ENCODE peak calls at places on chromosomes 13 and 19, in nine cellular contexts. O is substantia nigra; C is posterior vena cava; U is EH; E is stimulated activated CD4-positive, alpha-beta T cell treated with anti-CD3 and anti-CD28 coated beads, Interleukin-4, amount 100 ng/mL, for 48 hours; B is activated effector memory CD4-positive, alpha-beta T cell treated with anti-CD3 and anti-CD28 coated beads, Interleukin-2, amount 50 U/mL, for 16 hours; Q is T-helper 17 cell; X is stimulated activated naive CD4-positive, alpha-beta T cell; W is EL. M is an unnamed sample.
A peak's percentile ranks its signal among the peaks of the same experiment; 100 is the strongest.

GRCh38 chr19:13120817-13121216 is 2.8 kb downstream of the NACC1 start:
- DNase-seq in O (no peak), C (no peak), U (peak; percentile 83), E (no peak), B (no peak), Q (no peak), X (no peak), W (peak; percentile 69), M (no peak)

GRCh38 chr13:48902421-48902820 is 73.3 kb upstream of the FNDC3A start:
- DNase-seq in O (no peak), C (no peak), U (peak; percentile 6), E (no peak), B (no peak), Q (no peak), X (no peak), W (peak; percentile 4), M (no peak)

GRCh38 chr19:57816652-57817051 is 1.9 kb upstream of the ZNF552 start:
- DNase-seq in O (no peak), C (no peak), U (peak; percentile 29), E (no peak), B (no peak), Q (no peak), X (no peak), W (no peak), M (no peak)

GRCh38 chr19:6412111-6412999 is 12.3 kb downstream of the KHSRP start:
- DNase-seq in O (no peak), C (no peak), U (peak; percentile 11), E (peak; percentile 47), B (peak; percentile 81), Q (peak; percentile 44), X (no peak), W (peak; percentile 29), M (no peak)

GRCh38 chr19:18456974-18457373 is 19.0 kb upstream of the ISYNA1 start:
- DNase-seq in O (peak; percentile 75), C (no peak), U (no peak), E (no peak), B (no peak), Q (no peak), X (no peak), W (no peak), M (no peak)

GRCh38 chr19:39264306-39265290 is 3.6 kb upstream of the IFNL2 start:
- DNase-seq in O (no peak), C (no peak), U (no peak), E (no peak), B (no peak), Q (no peak), X (no peak), W (no peak), M (no peak)

GRCh38 chr19:8616861-8617260 is 6.3 kb upstream of the ADAMTS10 start:
- DNase-seq in O (no peak), C (no peak), U (no peak), E (no peak), B (no peak), Q (no peak), X (no peak), W (no peak), M (no peak)

GRCh38 chr19:35783469-35784400 is 8.4 kb downstream of the ARHGAP33 start:
- DNase-seq in O (no peak), C (no peak), U (no peak), E (no peak), B (no peak), Q (no peak), X (no peak), W (no peak), M (no peak)

GRCh38 chr19:41233748-41234240 is 14.8 kb downstream of the AXL start:
- DNase-seq in O (no peak), C (no peak), U (no peak), E (no peak), B (no peak), Q (no peak), X (no peak), W (no peak), M (no peak)

GRCh38 chr13:113103646-113104045 is 1.9 kb upstream of the F7 start:
- DNase-seq in O (no peak), C (no peak), U (no peak), E (no peak), B (no peak), Q (no peak), X (no peak), W (no peak), M (no peak)

GRCh38 chr19:28468701-28469459 is 744.1 kb downstream of the UQCRFS1 start:
- DNase-seq in O (no peak), C (peak; percentile 83), U (peak; percentile 71), E (no peak), B (no peak), Q (no peak), X (no peak), W (peak; percentile 45), M (no peak)

GRCh38 chr13:53343345-53343744 is 314.7 kb downstream of the OLFM4 start:
- DNase-seq in O (peak; percentile 1), C (no peak), U (no peak), E (no peak), B (no peak), Q (no peak), X (no peak), W (no peak), M (no peak)

GRCh38 chr13:46896346-46897138 is at the start of gene HTR2A:
- DNase-seq in O (no peak), C (peak; percentile 89), U (peak; percentile 28), E (no peak), B (no peak), Q (no peak), X (peak; percentile 2), W (peak; percentile 40), M (no peak)

GRCh38 chr13:102948006-102948405 is 102.2 kb downstream of the ERCC5 start:
- DNase-seq in O (peak; percentile 67), C (no peak), U (peak; percentile 38), E (no peak), B (no peak), Q (no peak), X (no peak), W (no peak), M (no peak)

GRCh38 chr19:34269968-34270621 is 15.7 kb downstream of the GARRE1 start:
- DNase-seq in O (no peak), C (no peak), U (peak; percentile 90), E (peak; percentile 38), B (peak; percentile 88), Q (peak; percentile 61), X (peak; percentile 92), W (peak; percentile 85), M (no peak)

GRCh38 chr19:9786819-9787218 is 18.3 kb upstream of the ZNF846 start:
- DNase-seq in O (no peak), C (peak; percentile 34), U (no peak), E (no peak), B (no peak), Q (no peak), X (no peak), W (no peak), M (no peak)

GRCh38 chr13:31045621-31046081 is 113.2 kb downstream of the TEX26 start:
- DNase-seq in O (no peak), C (peak; percentile 91), U (peak; percentile 96), E (peak; percentile 56), B (peak; percentile 92), Q (no peak), X (no peak), W (peak; percentile 96), M (peak; percentile 87)

GRCh38 chr13:89401209-89401810 is 1730.1 kb downstream of the SLITRK5 start:
- DNase-seq in O (no peak), C (no peak), U (no peak), E (no peak), B (no peak), Q (no peak), X (no peak), W (no peak), M (no peak)

GRCh38 chr13:24747248-24748151 is 16.5 kb upstream of the RNF17 start:
- DNase-seq in O (no peak), C (no peak), U (no peak), E (no peak), B (no peak), Q (no peak), X (no peak), W (peak; percentile 8), M (no peak)

GRCh38 chr19:16367269-16367683 is 42.6 kb downstream of the KLF2 start:
- DNase-seq in O (no peak), C (no peak), U (no peak), E (no peak), B (peak; percentile 78), Q (no peak), X (peak; percentile 75), W (no peak), M (no peak)

GRCh38 chr19:1848399-1849131 is at the start of gene REXO1:
- DNase-seq in O (peak; percentile 89), C (peak; percentile 98), U (peak; percentile 91), E (peak; percentile 97), B (peak; percentile 99), Q (peak; percentile 99), X (peak; percentile 94), W (peak; percentile 93), M (peak; percentile 73)

GRCh38 chr19:44657211-44657921 is 13.7 kb downstream of the PVR start:
- DNase-seq in O (peak; percentile 11), C (peak; percentile 90), U (peak; percentile 68), E (peak; percentile 77), B (peak; percentile 87), Q (peak; percentile 65), X (peak; percentile 14), W (peak; percentile 69), M (peak; percentile 20)

GRCh38 chr13:79662882-79663281 is 181.9 kb downstream of the NDFIP2 start:
- DNase-seq in O (no peak), C (no peak), U (peak; percentile 6), E (no peak), B (no peak), Q (no peak), X (no peak), W (peak; percentile 11), M (no peak)

GRCh38 chr19:584240-585001 is 5.3 kb upstream of the HCN2 start:
- DNase-seq in O (peak; percentile 60), C (no peak), U (peak; percentile 49), E (peak; percentile 63), B (peak; percentile 89), Q (peak; percentile 73), X (no peak), W (peak; percentile 48), M (no peak)

GRCh38 chr13:113835461-113836274 is 28.2 kb downstream of the GAS6 start:
- DNase-seq in O (no peak), C (no peak), U (peak; percentile 93), E (no peak), B (no peak), Q (no peak), X (no peak), W (peak; percentile 79), M (peak; percentile 29)

GRCh38 chr13:44685641-44686040 is 109.5 kb upstream of the TSC22D1 start:
- DNase-seq in O (no peak), C (no peak), U (no peak), E (no peak), B (no peak), Q (no peak), X (no peak), W (no peak), M (no peak)

GRCh38 chr13:24063281-24063851 is 97.2 kb upstream of the SPATA13 start:
- DNase-seq in O (no peak), C (no peak), U (no peak), E (no peak), B (no peak), Q (no peak), X (no peak), W (no peak), M (no peak)

GRCh38 chr13:33745370-33746324 is 72.3 kb upstream of the RFC3 start:
- DNase-seq in O (no peak), C (no peak), U (no peak), E (no peak), B (no peak), Q (no peak), X (no peak), W (no peak), M (no peak)

GRCh38 chr13:73765651-73766384 is 368.4 kb downstream of the KLF12 start:
- DNase-seq in O (peak; percentile 77), C (peak; percentile 85), U (peak; percentile 18), E (peak; percentile 50), B (peak; percentile 86), Q (peak; percentile 57), X (peak; percentile 88), W (no peak), M (no peak)

GRCh38 chr13:98083507-98083906 is 59.4 kb upstream of the FARP1 start:
- DNase-seq in O (no peak), C (no peak), U (peak; percentile 97), E (no peak), B (no peak), Q (no peak), X (no peak), W (peak; percentile 95), M (peak; percentile 81)

GRCh38 chr13:103009061-103009840 is 57.0 kb downstream of the SLC10A2 start:
- DNase-seq in O (no peak), C (no peak), U (peak; percentile 72), E (no peak), B (no peak), Q (no peak), X (no peak), W (peak; percentile 1), M (no peak)